ENCODE peak calls at places on chromosomes 16 and 17, in six cellular contexts. Q is IMR-90, E is H9, J is neuronal stem cell, Y is H1, I is trophoblast cell. O is an unnamed sample. For H3K4me1, the result is how much of the 10 kb centered on the place peaks cover.

GRCh38 chr17:17514993-17515920 is 19.1 kb upstream of the RASD1 start:
- DNase-seq in Q (peak), E (peak), J (no peak), Y (peak), I (no peak), O (peak)

GRCh38 chr17:67272312-67273050 is 27.5 kb upstream of the HELZ start:
- DNase-seq in Q (no peak), E (peak), J (no peak), Y (no peak), I (no peak), O (no peak)

GRCh38 chr17:2474371-2474770 is 37.3 kb downstream of the METTL16 start:
- DNase-seq in Q (no peak), E (no peak), J (no peak), Y (no peak), I (no peak), O (no peak)

GRCh38 chr17:27976331-27976730 is 66.1 kb upstream of the NLK start:
- DNase-seq in Q (no peak), E (no peak), J (no peak), Y (no peak), I (no peak), O (no peak)

GRCh38 chr17:76834889-76835288 is 33.3 kb upstream of the MGAT5B start:
- DNase-seq in Q (no peak), E (no peak), J (no peak), Y (no peak), I (no peak), O (no peak)

GRCh38 chr17:50815400-50815799 is 20.0 kb upstream of the WFIKKN2 start:
- DNase-seq in Q (no peak), E (no peak), J (no peak), Y (no peak), I (no peak), O (no peak)

GRCh38 chr17:1810450-1811103 is 19.1 kb downstream of the SMYD4 start:
- DNase-seq in Q (no peak), E (no peak), J (no peak), Y (no peak), I (no peak), O (no peak)

GRCh38 chr17:31452101-31452500 is 60.6 kb downstream of the RAB11FIP4 start:
- DNase-seq in Q (peak), E (no peak), J (no peak), Y (no peak), I (peak), O (no peak)

GRCh38 chr16:28264656-28265055 is 27.7 kb upstream of the SBK1 start:
- DNase-seq in Q (peak), E (peak), J (no peak), Y (no peak), I (peak), O (peak)

GRCh38 chr17:58329035-58329807 is 626 bp upstream of the TSPOAP1 start:
- DNase-seq in Q (no peak), E (no peak), J (no peak), Y (no peak), I (peak), O (no peak)

GRCh38 chr16:102060-102855 is 24.2 kb downstream of the MPG start:
- DNase-seq in Q (peak), E (no peak), J (no peak), Y (no peak), I (no peak), O (no peak)

GRCh38 chr17:42408076-42408475 is 15.0 kb downstream of the CAVIN1 start:
- DNase-seq in Q (no peak), E (peak), J (no peak), Y (no peak), I (no peak), O (no peak)

GRCh38 chr16:88805340-88805715 is 1.7 kb downstream of the CDT1 start:
- DNase-seq in Q (no peak), E (no peak), J (no peak), Y (no peak), I (no peak), O (no peak)

GRCh38 chr16:5504028-5504758 is 406.6 kb upstream of the EEF2KMT start:
- DNase-seq in Q (no peak), E (no peak), J (no peak), Y (no peak), I (no peak), O (no peak)

GRCh38 chr16:53224932-53225533 is 170.2 kb downstream of the CHD9 start:
- DNase-seq in Q (peak), E (no peak), J (no peak), Y (no peak), I (peak), O (peak)

GRCh38 chr17:17042851-17043667 is 802 bp downstream of the MPRIP start:
- DNase-seq in Q (peak), E (peak), J (peak), Y (no peak), I (peak), O (peak)

GRCh38 chr17:13704333-13704732 is 102.6 kb upstream of the HS3ST3A1 start:
- DNase-seq in Q (peak), E (no peak), J (no peak), Y (no peak), I (no peak), O (peak)

GRCh38 chr16:56824335-56824734 is 40.7 kb upstream of the SLC12A3 start:
- DNase-seq in Q (no peak), E (no peak), J (no peak), Y (no peak), I (no peak), O (no peak)

GRCh38 chr17:44677136-44677535 is 12.4 kb downstream of the CCDC43 start:
- DNase-seq in Q (peak), E (no peak), J (no peak), Y (no peak), I (no peak), O (peak)

GRCh38 chr17:17710728-17711541 is 29.7 kb downstream of the RAI1 start:
- DNase-seq in Q (peak), E (peak), J (no peak), Y (no peak), I (no peak), O (peak)

GRCh38 chr17:43982171-43982570 is 22.3 kb upstream of the NAGS start:
- DNase-seq in Q (no peak), E (no peak), J (no peak), Y (no peak), I (peak), O (no peak)

GRCh38 chr17:72806011-72806410 is 286.5 kb downstream of the SLC39A11 start:
- DNase-seq in Q (peak), E (no peak), J (no peak), Y (no peak), I (no peak), O (no peak)

GRCh38 chr17:7215652-7216139 is 3.9 kb downstream of the DLG4 start:
- DNase-seq in Q (peak), E (peak), J (no peak), Y (no peak), I (no peak), O (peak)

GRCh38 chr16:59905628-59906027 is 1171.5 kb upstream of the GOT2 start:
- DNase-seq in Q (no peak), E (no peak), J (no peak), Y (no peak), I (no peak), O (no peak)

GRCh38 chr16:85936761-85937343 is 37.9 kb downstream of the IRF8 start:
- DNase-seq in Q (no peak), E (no peak), J (no peak), Y (no peak), I (no peak), O (no peak)

GRCh38 chr17:72422505-72423285 is 301.9 kb downstream of the SOX9 start:
- DNase-seq in Q (peak), E (no peak), J (no peak), Y (no peak), I (peak), O (peak)

GRCh38 chr17:82338858-82339633 is 5.5 kb upstream of the SECTM1 start:
- DNase-seq in Q (peak), E (no peak), J (no peak), Y (no peak), I (peak), O (peak)

GRCh38 chr17:61426482-61427304 is 25.5 kb upstream of the TBX4 start:
- DNase-seq in Q (peak), E (no peak), J (no peak), Y (no peak), I (peak), O (no peak)

GRCh38 chr16:89657442-89658220 is at the start of the genes CHMP1A and SPATA33:
- DNase-seq in Q (peak), E (peak), J (peak), Y (peak), I (peak), O (peak)

GRCh38 chr16:64627288-64627687 is 494.6 kb downstream of the CDH11 start:
- DNase-seq in Q (no peak), E (peak), J (no peak), Y (no peak), I (no peak), O (no peak)

GRCh38 chr17:47895254-47895855 is 681 bp upstream of the SP2 start:
- DNase-seq in Q (peak), E (no peak), J (no peak), Y (no peak), I (peak), O (no peak)

GRCh38 chr17:62062313-62062712 is 2.8 kb downstream of the MED13 start:
- DNase-seq in Q (peak), E (no peak), J (no peak), Y (no peak), I (no peak), O (peak)

GRCh38 chr17:6231886-6232767 is 161.9 kb downstream of the WSCD1 start:
- DNase-seq in Q (no peak), E (peak), J (no peak), Y (no peak), I (no peak), O (peak)

GRCh38 chr17:9818760-9819159 is 3.1 kb downstream of the GSG1L2 start:
- DNase-seq in Q (no peak), E (no peak), J (no peak), Y (no peak), I (no peak), O (no peak)

GRCh38 chr17:6374761-6375312 is 60.1 kb downstream of the AIPL1 start:
- DNase-seq in Q (peak), E (peak), J (peak), Y (no peak), I (no peak), O (peak)

GRCh38 chr17:39235555-39236221 is 9.9 kb upstream of the STAC2 start:
- DNase-seq in Q (peak), E (peak), J (peak), Y (peak), I (peak), O (peak)

GRCh38 chr17:36792849-36793248 is 144.4 kb upstream of the LHX1 start:
- DNase-seq in Q (no peak), E (no peak), J (no peak), Y (no peak), I (no peak), O (no peak)

GRCh38 chr17:36791961-36792475 is 145.3 kb upstream of the LHX1 start:
- DNase-seq in Q (no peak), E (no peak), J (no peak), Y (no peak), I (no peak), O (no peak)

GRCh38 chr17:36791150-36791653 is 146.1 kb upstream of the LHX1 start:
- DNase-seq in Q (no peak), E (no peak), J (no peak), Y (no peak), I (no peak), O (no peak)

GRCh38 chr17:36793976-36794375 is 143.3 kb upstream of the LHX1 start:
- DNase-seq in Q (no peak), E (no peak), J (no peak), Y (no peak), I (no peak), O (no peak)
- H3K4me1 ChIP-seq in Q (under half), E (under half), J (under half), Y (under half), I (under half), O (under half)

GRCh38 chr16:73145166-73145565 is 97.2 kb upstream of the ZFHX3 start:
- DNase-seq in Q (no peak), E (no peak), J (no peak), Y (no peak), I (no peak), O (no peak)

GRCh38 chr16:73149329-73149728 is 101.4 kb upstream of the ZFHX3 start:
- DNase-seq in Q (no peak), E (no peak), J (no peak), Y (no peak), I (no peak), O (no peak)

GRCh38 chr16:73151225-73151624 is 103.3 kb upstream of the ZFHX3 start:
- DNase-seq in Q (no peak), E (peak), J (no peak), Y (no peak), I (no peak), O (no peak)

GRCh38 chr16:73150790-73151189 is 102.9 kb upstream of the ZFHX3 start:
- DNase-seq in Q (no peak), E (no peak), J (no peak), Y (no peak), I (no peak), O (no peak)

GRCh38 chr16:73147958-73148357 is 100.0 kb upstream of the ZFHX3 start:
- DNase-seq in Q (no peak), E (no peak), J (no peak), Y (no peak), I (no peak), O (no peak)
- H3K14ac ChIP-seq in Q (no peak), E (no peak), J (no peak), Y (no peak), I (no peak), O (no peak)

DNA sequence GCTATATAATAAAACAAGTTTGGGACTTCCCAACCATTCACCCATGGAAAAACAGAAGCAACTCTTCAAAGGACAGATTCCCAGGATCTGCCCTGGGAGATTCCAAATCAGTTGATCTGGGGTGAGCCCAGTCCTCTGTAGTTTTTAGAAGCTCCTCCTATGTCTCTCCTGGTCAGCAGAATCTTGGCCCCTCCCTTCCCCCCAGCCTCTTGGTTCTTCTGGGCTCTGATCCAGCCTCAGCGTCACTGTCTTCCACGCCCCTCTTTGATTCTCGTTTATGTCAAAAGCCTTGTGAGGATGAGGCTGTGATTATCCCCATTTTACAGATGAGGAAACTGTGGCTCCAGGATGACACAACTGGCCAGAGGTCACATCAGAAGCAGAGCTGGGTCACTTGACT is 903 bp upstream of the CDH5 start:
- DNase-seq in Q (peak), E (no peak), J (no peak), Y (no peak), I (no peak), O (no peak)
- H3K4me1 ChIP-seq in Q (under half), E (under half), J (under half), Y (under half), I (under half), O (under half)

GRCh38 chr16:3785413-3785812 is 68.1 kb upstream of the TRAP1 start:
- DNase-seq in Q (no peak), E (no peak), J (no peak), Y (no peak), I (no peak), O (no peak)
- H3K14ac ChIP-seq in Q (no peak), E (no peak), J (no peak), Y (no peak), I (no peak), O (no peak)

GRCh38 chr17:64202683-64203430 is 60.2 kb downstream of the TEX2 start:
- DNase-seq in Q (peak), E (no peak), J (no peak), Y (no peak), I (peak), O (peak)
- H3K4me1 ChIP-seq in Q (under half), E (under half), J (under half), Y (under half), I (under half), O (under half)

O was measured in mesenchymal stem cell.